ENCODE peak calls at places on chromosomes 1 and 21, in five cellular contexts. Q is tibial nerve, L is uterus, N is A549, G is IMR-90. P is an unnamed sample.

GRCh38 chr1:162704673-162705424 is 72.6 kb downstream of the DDR2 start:
- DNase-seq in Q (no peak), L (no peak), N (no peak), G (no peak), P (no peak)

GRCh38 chr1:30707412-30708360 is 15.7 kb downstream of the MATN1 start:
- DNase-seq in Q (peak; percentile 54), L (peak; percentile 77), N (peak; percentile 69), G (peak; percentile 56), P (peak; percentile 79)

GRCh38 chr1:116919802-116920201 is 10.1 kb downstream of the PTGFRN start:
- DNase-seq in Q (no peak), L (no peak), N (no peak), G (no peak), P (no peak)

GRCh38 chr1:170823120-170823519 is 112.2 kb upstream of the MROH9 start:
- DNase-seq in Q (no peak), L (no peak), N (no peak), G (peak; percentile 25), P (no peak)

GRCh38 chr1:118445156-118445555 is 260.1 kb upstream of the SPAG17 start:
- DNase-seq in Q (no peak), L (no peak), N (no peak), G (no peak), P (no peak)

GRCh38 chr1:191022856-191023255 is 545.2 kb upstream of the BRINP3 start:
- DNase-seq in Q (no peak), L (no peak), N (no peak), G (peak; percentile 57), P (no peak)

GRCh38 chr1:65254320-65255087 is 54.8 kb upstream of the DNAJC6 start:
- DNase-seq in Q (peak; percentile 53), L (peak; percentile 65), N (peak; percentile 61), G (peak; percentile 30), P (peak; percentile 68)

GRCh38 chr1:202958544-202959275 is 598 bp upstream of the ADIPOR1 start:
- DNase-seq in Q (no peak), L (no peak), N (no peak), G (no peak), P (no peak)

GRCh38 chr1:229385853-229386456 is 43.1 kb upstream of the CCSAP start:
- DNase-seq in Q (no peak), L (no peak), N (no peak), G (no peak), P (no peak)

GRCh38 chr1:30172757-30173156 is 550.6 kb downstream of the MATN1 start:
- DNase-seq in Q (no peak), L (no peak), N (no peak), G (no peak), P (no peak)

GRCh38 chr1:181504294-181505115 is 21.2 kb downstream of the CACNA1E start:
- DNase-seq in Q (no peak), L (no peak), N (peak; percentile 44), G (peak; percentile 28), P (no peak)

GRCh38 chr1:89607888-89608626 is 24.9 kb upstream of the LRRC8C start:
- DNase-seq in Q (no peak), L (no peak), N (no peak), G (peak; percentile 31), P (no peak)

GRCh38 chr1:111621050-111621449 is 1.5 kb downstream of the RAP1A start:
- DNase-seq in Q (no peak), L (no peak), N (no peak), G (peak; percentile 11), P (no peak)

GRCh38 chr1:212247179-212247721 is 38.0 kb upstream of the PPP2R5A start:
- DNase-seq in Q (no peak), L (no peak), N (no peak), G (peak; percentile 79), P (no peak)

GRCh38 chr21:41953831-41954653 is at the start of gene C2CD2:
- DNase-seq in Q (no peak), L (peak; percentile 75), N (peak; percentile 47), G (peak; percentile 73), P (no peak)

GRCh38 chr1:147723691-147724323 is 36.6 kb downstream of the GJA5 start:
- DNase-seq in Q (no peak), L (peak; percentile 41), N (peak; percentile 13), G (no peak), P (no peak)

GRCh38 chr1:50278961-50279360 is 144.3 kb downstream of the DMRTA2 start:
- DNase-seq in Q (no peak), L (no peak), N (no peak), G (no peak), P (no peak)

GRCh38 chr1:7810395-7810794 is 26.3 kb downstream of the PER3 start:
- DNase-seq in Q (no peak), L (no peak), N (no peak), G (peak; percentile 96), P (no peak)

GRCh38 chr1:246497331-246497915 is 9.7 kb downstream of the SMYD3 start:
- DNase-seq in Q (no peak), L (no peak), N (peak; percentile 58), G (peak; percentile 79), P (no peak)

GRCh38 chr1:2812939-2813653 is 11.6 kb upstream of the TTC34 start:
- DNase-seq in Q (no peak), L (no peak), N (no peak), G (no peak), P (no peak)

GRCh38 chr1:101520302-101520701 is 283.5 kb downstream of the S1PR1 start:
- DNase-seq in Q (no peak), L (no peak), N (peak; percentile 3), G (peak; percentile 26), P (no peak)

GRCh38 chr1:85611856-85612255 is 31.3 kb downstream of the CCN1 start:
- DNase-seq in Q (peak; percentile 30), L (peak; percentile 45), N (peak; percentile 34), G (peak; percentile 100), P (peak; percentile 85)

GRCh38 chr1:119516680-119517079 is 9.7 kb downstream of the HSD3B1 start:
- DNase-seq in Q (no peak), L (no peak), N (peak; percentile 2), G (no peak), P (no peak)

GRCh38 chr1:87279966-87280535 is 48.6 kb upstream of the LMO4 start:
- DNase-seq in Q (no peak), L (no peak), N (no peak), G (peak; percentile 16), P (no peak)

GRCh38 chr1:44292641-44293040 is 62.4 kb downstream of the ERI3 start:
- DNase-seq in Q (no peak), L (no peak), N (no peak), G (no peak), P (no peak)

GRCh38 chr1:50183734-50184133 is 75.0 kb downstream of the ELAVL4 start:
- DNase-seq in Q (no peak), L (no peak), N (no peak), G (no peak), P (no peak)

GRCh38 chr1:113320972-113321680 is 69.2 kb upstream of the MAGI3 start:
- DNase-seq in Q (no peak), L (no peak), N (no peak), G (peak; percentile 11), P (no peak)

GRCh38 chr1:234983554-234983911 is 145.1 kb downstream of the TOMM20 start:
- DNase-seq in Q (no peak), L (no peak), N (no peak), G (no peak), P (no peak)

GRCh38 chr1:234985531-234986294 is 142.9 kb downstream of the TOMM20 start:
- DNase-seq in Q (no peak), L (no peak), N (no peak), G (no peak), P (no peak)

GRCh38 chr1:234986750-234987414 is 141.8 kb downstream of the TOMM20 start:
- DNase-seq in Q (no peak), L (no peak), N (no peak), G (no peak), P (no peak)

GRCh38 chr1:234987415-234988159 is 141.1 kb downstream of the TOMM20 start:
- DNase-seq in Q (peak; percentile 74), L (peak; percentile 84), N (peak; percentile 55), G (peak; percentile 87), P (peak; percentile 84)

DNA sequence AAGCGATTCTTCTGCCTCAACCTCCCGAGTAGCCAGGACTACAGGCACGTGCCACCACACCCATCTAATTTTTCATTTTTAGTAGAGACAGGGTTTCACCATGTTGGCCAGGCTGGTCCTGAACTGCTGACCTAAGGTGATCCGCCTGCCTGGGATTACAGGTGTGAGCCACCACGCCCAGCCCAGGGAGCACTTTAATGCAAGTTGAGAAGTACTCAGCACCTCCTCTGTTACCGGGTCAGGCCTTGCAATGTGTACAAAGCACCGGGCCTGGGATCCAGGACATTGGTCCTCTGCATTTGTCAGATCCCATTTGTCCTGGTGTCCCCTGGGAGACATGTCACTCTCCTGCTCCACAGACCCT is 143.6 kb downstream of the TOMM20 start:
- DNase-seq in Q (no peak), L (no peak), N (no peak), G (no peak), P (no peak)
- H3K4me1 ChIP-seq in Q (peaks cover 84% of the 10 kb centered on the region), L (peaks cover 11% of the 10 kb centered on the region), N (peaks cover 58% of the 10 kb centered on the region), G (peaks cover 45% of the 10 kb centered on the region), P (peaks cover 52% of the 10 kb centered on the region)

GRCh38 chr1:198663996-198664789 is 25.4 kb downstream of the PTPRC start:
- DNase-seq in Q (no peak), L (no peak), N (no peak), G (no peak), P (no peak)
- TF ChIP-seq POLR2A in Q (no peak), L (no peak), N (no peak), G (no peak), P (no peak)

GRCh38 chr1:54340434-54340833 is 65.8 kb downstream of the SSBP3 start:
- DNase-seq in Q (no peak), L (no peak), N (no peak), G (no peak), P (no peak)

GRCh38 chr1:54339126-54339525 is 67.1 kb downstream of the SSBP3 start:
- DNase-seq in Q (no peak), L (no peak), N (no peak), G (no peak), P (no peak)

GRCh38 chr1:54341763-54342162 is 64.4 kb downstream of the SSBP3 start:
- DNase-seq in Q (no peak), L (no peak), N (no peak), G (no peak), P (no peak)

GRCh38 chr1:54342306-54342705 is 63.9 kb downstream of the SSBP3 start:
- DNase-seq in Q (no peak), L (no peak), N (no peak), G (no peak), P (no peak)

GRCh38 chr1:54340876-54341275 is 65.3 kb downstream of the SSBP3 start:
- DNase-seq in Q (no peak), L (no peak), N (no peak), G (no peak), P (no peak)
- H3K4me1 ChIP-seq in Q (peaks cover 37% of the 10 kb centered on the region), L (peaks cover 5% of the 10 kb centered on the region), N (no peaks in the 10 kb centered on the region), G (peaks cover 22% of the 10 kb centered on the region), P (no peaks in the 10 kb centered on the region)

DNA sequence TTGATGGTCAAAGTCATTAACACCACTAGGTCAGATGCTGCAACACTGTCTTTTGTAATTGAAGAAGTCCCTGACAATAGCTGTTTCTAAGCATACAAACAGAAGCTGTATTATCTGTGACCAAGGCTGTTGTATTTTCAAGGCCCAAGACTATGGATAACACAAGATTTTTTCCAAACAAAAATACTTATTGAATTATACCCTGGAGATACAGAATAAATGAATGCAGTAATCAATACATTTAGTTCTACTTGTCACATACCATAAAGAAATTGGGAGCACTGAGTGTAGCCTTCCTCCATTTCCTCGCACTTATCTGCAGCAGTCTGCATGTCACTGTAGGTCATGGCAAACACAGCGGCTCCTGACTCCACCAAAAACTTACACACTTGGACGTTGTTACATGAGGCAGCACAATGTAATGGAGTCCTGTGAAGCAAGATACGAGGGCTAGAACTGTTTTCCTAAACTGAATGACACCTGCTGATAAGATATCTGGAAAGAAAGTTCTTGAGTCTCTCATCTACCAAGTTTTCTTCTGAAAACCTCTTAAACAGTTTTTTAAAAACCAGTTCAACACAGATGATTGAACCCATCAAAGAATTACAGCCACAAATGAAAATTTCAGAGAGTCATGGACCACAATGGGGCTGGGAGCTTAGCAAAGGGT is 56.9 kb downstream of the TP53BP2 start:
- DNase-seq in Q (no peak), L (no peak), N (no peak), G (no peak), P (no peak)
- TF ChIP-seq POLR2A in Q (no peak), L (no peak), N (no peak), G (no peak), P (no peak)

P was measured in breast epithelium.